ENCODE peak calls at places on chromosomes 1 and 21, in six cellular contexts. A is HEK293T, B is HepG2, W is A549, C is GM12878, Y is K562. R is an unnamed sample.

GRCh38 chr1:6870086-6870485 is 84.8 kb downstream of the CAMTA1 start:
- DNase-seq in W (no peak), Y (no peak), C (no peak), B (no peak), A (no peak), R (no peak)

GRCh38 chr1:180888870-180889269 is 23.8 kb upstream of the KIAA1614 start:
- DNase-seq in W (no peak), A (no peak), B (no peak), C (peak; percentile 50), Y (no peak), R (no peak)

GRCh38 chr21:27129215-27129614 is 162.3 kb upstream of the ADAMTS5 start:
- DNase-seq in A (no peak), C (no peak), Y (no peak), W (no peak), B (no peak), R (no peak)

GRCh38 chr1:160550572-160551034 is 27.5 kb upstream of the SLAMF6 start:
- DNase-seq in B (no peak), C (no peak), Y (peak; percentile 37), W (no peak), A (no peak), R (no peak)

GRCh38 chr1:97137862-97138514 is 416.4 kb downstream of the PTBP2 start:
- DNase-seq in C (peak; percentile 20), W (peak; percentile 66), A (peak; percentile 67), Y (no peak), B (peak; percentile 22), R (peak; percentile 78)

GRCh38 chr21:30240661-30241060 is 24.8 kb upstream of the CLDN8 start:
- DNase-seq in B (no peak), Y (no peak), W (no peak), A (no peak), C (no peak), R (no peak)

GRCh38 chr1:205965039-205965630 is 21.9 kb upstream of the SLC26A9 start:
- DNase-seq in A (no peak), Y (no peak), B (no peak), W (no peak), C (no peak), R (no peak)

GRCh38 chr1:42957880-42958487 is 684 bp downstream of the SLC2A1 start:
- DNase-seq in W (peak; percentile 56), Y (peak; percentile 95), C (no peak), B (no peak), A (peak; percentile 72), R (peak; percentile 40)

GRCh38 chr1:223776075-223776814 is 63.9 kb downstream of the CAPN2 start:
- DNase-seq in A (no peak), B (no peak), C (no peak), W (peak; percentile 83), Y (peak; percentile 63), R (peak; percentile 91)

GRCh38 chr1:215665212-215665611 is 98.1 kb downstream of the KCTD3 start:
- DNase-seq in W (no peak), A (no peak), Y (no peak), C (no peak), B (no peak), R (peak; percentile 94)

GRCh38 chr1:197463142-197463541 is 195.1 kb downstream of the CRB1 start:
- DNase-seq in W (no peak), C (no peak), Y (no peak), B (no peak), A (no peak), R (no peak)

GRCh38 chr1:235264327-235264726 is 63.7 kb downstream of the ARID4B start:
- DNase-seq in A (no peak), C (no peak), B (no peak), W (no peak), Y (no peak), R (no peak)

GRCh38 chr1:235262539-235262938 is 65.4 kb downstream of the ARID4B start:
- DNase-seq in C (no peak), W (no peak), A (no peak), Y (no peak), B (no peak), R (no peak)

GRCh38 chr1:235254721-235255120 is 73.3 kb downstream of the ARID4B start:
- DNase-seq in A (no peak), C (no peak), B (no peak), W (no peak), Y (no peak), R (no peak)

GRCh38 chr1:235261243-235261642 is 66.7 kb downstream of the ARID4B start:
- DNase-seq in Y (no peak), W (no peak), A (no peak), B (no peak), C (no peak), R (no peak)

DNA sequence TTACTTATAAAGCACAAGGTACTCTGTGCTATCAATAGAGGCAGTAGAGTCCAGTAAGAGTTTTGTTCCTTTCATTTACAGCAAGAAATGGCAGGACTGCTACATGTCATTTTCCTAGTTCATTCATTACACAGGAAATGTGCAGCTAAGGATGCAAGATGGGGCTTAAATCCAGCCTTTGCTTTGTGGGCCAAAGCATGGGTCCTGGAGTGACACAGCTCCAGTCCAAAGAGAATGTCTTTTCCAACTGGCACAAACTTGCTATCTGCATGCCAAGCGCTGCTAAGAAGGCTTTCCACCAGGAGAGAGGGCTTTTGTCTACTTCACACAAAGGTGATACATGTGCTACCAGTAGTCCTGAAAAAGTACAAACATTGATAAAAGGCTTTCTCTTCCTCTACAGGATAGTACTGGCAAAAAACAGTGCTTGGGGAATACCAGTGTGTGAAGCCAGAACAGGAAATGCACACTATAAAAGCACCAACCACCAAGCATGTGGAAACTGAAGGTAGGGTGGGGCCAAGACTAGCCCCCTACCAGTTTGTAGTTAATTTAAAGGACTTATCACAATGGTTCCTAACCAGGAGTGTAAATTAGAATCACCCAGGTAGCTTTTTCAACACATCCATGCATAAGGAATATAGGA is 68.7 kb downstream of the ARID4B start:
- DNase-seq in C (peak; percentile 38), Y (no peak), A (no peak), W (no peak), B (no peak), R (no peak)
- TF ChIP-seq BHLHE40 in C (peak; percentile 33), Y (no peak), A (no peak), W (no peak), B (no peak), R (no peak)

GRCh38 chr21:37461494-37461893 is 94.9 kb downstream of the DYRK1A start:
- DNase-seq in A (no peak), B (no peak), W (no peak), Y (no peak), C (peak; percentile 33), R (peak; percentile 33)
- TF ChIP-seq BHLHE40 in A (no peak), B (no peak), W (no peak), Y (no peak), C (no peak), R (no peak)

DNA sequence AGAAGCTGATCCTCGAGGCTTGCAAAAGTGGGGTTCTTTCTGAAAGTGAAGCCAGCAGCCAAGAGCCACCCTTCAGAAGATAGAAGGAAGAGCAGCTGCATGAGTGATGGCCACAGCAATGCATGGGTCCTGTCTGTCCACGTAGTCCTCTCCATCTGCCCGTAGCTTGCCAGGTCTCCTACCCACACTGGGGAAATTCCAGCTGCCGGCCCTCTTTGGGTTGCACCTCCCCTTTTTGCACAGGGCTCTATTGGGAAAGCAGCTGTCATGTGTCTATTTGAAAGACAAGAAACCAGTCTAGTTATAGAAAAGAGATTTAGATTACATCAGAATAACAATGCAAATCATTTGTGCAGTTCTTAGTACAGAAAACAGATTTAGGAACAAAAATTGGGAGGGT is 204.4 kb downstream of the GIPC2 start:
- DNase-seq in W (no peak), C (no peak), B (no peak), A (no peak), Y (no peak), R (peak; percentile 21)
- TF ChIP-seq BHLHE40 in W (no peak), C (no peak), B (no peak), A (no peak), Y (no peak), R (no peak)

DNA sequence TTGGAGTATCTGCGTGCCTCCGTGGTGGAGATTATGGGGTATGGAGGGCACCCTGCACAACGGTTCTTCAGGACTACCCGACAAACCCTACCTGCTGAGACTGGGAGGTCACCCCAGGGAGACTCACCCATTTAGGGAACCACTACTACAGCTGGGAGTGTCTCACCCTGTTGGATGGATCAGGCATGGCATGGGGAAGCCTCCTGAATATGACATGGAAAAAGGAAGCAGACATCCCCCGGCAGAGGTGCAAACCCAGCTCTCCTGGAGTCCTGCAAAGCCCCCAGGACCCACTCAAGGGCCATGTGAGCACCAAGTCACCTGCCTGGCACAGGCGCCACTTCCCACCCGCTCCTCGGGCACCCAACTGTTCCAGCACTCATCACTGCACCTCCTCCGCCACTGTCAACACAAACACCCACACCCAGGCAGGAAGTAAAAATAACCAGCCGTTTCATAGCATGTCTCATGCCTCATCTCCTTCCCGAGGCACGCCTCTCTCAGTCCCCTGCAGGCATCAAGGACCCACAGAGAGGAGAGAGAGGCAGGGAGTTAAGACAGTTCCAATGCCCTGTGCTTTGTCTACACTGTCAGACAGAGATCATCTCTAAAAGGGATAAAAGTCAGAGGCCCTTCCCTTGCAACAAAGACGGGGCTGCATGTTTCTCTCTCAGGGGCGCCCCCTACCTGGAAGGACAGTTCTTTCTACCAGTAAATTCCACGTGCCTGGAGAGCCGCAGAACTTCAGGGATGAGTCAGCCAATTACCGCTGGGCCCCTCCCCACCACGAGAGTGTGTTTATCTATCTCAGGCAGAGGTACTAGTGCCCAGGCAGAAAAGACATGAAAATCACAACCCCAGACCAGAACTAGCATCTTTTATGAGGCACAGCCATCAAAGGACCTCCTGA is 150.1 kb upstream of the SOD1 start:
- DNase-seq in W (peak; percentile 56), B (peak; percentile 18), A (peak; percentile 81), Y (peak; percentile 83), C (peak; percentile 41), R (no peak)
- TF ChIP-seq BHLHE40 in W (no peak), B (peak; percentile 17), A (no peak), Y (peak; percentile 88), C (peak; percentile 99), R (no peak)

GRCh38 chr1:105872761-105873286 is 1183.7 kb upstream of the PRMT6 start:
- DNase-seq in A (no peak), W (no peak), B (no peak), Y (no peak), C (no peak), R (no peak)
- TF ChIP-seq BHLHE40 in A (no peak), W (no peak), B (no peak), Y (no peak), C (no peak), R (no peak)

DNA sequence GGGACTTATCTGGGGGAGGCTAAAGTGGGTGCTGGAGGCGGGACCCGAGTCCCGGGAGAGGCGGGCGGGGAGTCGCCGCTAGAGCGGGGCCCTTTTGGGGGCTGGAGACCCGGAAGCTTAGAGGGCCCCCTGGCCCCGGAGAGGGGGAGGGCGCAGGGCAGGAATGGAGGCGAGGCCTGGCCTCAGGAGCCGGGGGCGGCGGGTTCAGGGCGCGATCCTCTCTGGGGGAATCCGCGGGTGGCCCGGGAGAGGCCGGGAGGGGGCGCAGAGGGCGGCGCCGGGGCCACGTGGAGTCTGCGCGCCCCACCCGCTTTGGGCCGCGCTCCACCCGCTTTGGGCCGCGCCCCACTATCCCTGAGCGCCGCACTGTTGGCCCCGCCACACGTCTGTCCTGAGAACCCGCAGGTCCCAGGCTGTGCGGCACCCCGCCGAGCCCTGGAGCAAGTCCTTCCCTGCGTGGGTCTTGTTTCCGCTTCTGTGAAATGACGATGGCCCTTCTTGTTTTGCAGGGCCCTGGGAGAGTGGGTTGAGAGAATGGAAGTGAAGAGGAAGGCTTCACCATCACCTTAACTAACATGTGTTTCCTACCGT is 84.4 kb downstream of the NKAIN1 start:
- DNase-seq in B (peak; percentile 65), A (peak; percentile 69), W (peak; percentile 82), Y (peak; percentile 90), C (no peak), R (peak; percentile 32)
- TF ChIP-seq BHLHE40 in B (no peak), A (no peak), W (no peak), Y (peak; percentile 16), C (peak; percentile 53), R (no peak)